ENCODE peak calls at places on chromosomes 13 and 19, in four cellular contexts. W is GM12878, H is H1, U is K562. O is an unnamed sample.

GRCh38 chr19:1064661-1065605 is 2.0 kb upstream of the ARHGAP45 start:
- DNase-seq in W (no peak), H (no peak), U (no peak), O (no peak)

GRCh38 chr19:572891-573825 is 762 bp downstream of the BSG start:
- DNase-seq in W (no peak), H (no peak), U (peak), O (no peak)

GRCh38 chr13:110431851-110432294 is 124.8 kb downstream of the COL4A2 start:
- DNase-seq in W (no peak), H (no peak), U (no peak), O (no peak)

GRCh38 chr19:45294291-45295029 is 28.2 kb downstream of the CKM start:
- DNase-seq in W (no peak), H (no peak), U (no peak), O (no peak)

GRCh38 chr19:3375221-3376088 is 9.1 kb downstream of the NFIC start:
- DNase-seq in W (no peak), H (no peak), U (peak), O (no peak)

GRCh38 chr13:108494991-108495661 is 134.3 kb upstream of the MYO16 start:
- DNase-seq in W (no peak), H (no peak), U (no peak), O (no peak)

GRCh38 chr13:89846890-89847585 is 1500.4 kb upstream of the MIR17HG start:
- DNase-seq in W (no peak), H (no peak), U (no peak), O (no peak)

GRCh38 chr13:112067871-112068305 is 939 bp downstream of the SOX1 start:
- DNase-seq in W (no peak), H (no peak), U (no peak), O (no peak)

GRCh38 chr13:98843482-98843877 is 91.0 kb upstream of the SLC15A1 start:
- DNase-seq in W (no peak), H (no peak), U (no peak), O (no peak)

GRCh38 chr19:58568731-58569130 is 4.4 kb downstream of the MZF1 start:
- DNase-seq in W (no peak), H (no peak), U (no peak), O (no peak)

GRCh38 chr13:83881917-83882625 is at the start of gene SLITRK1:
- DNase-seq in W (peak), H (peak), U (no peak), O (no peak)

GRCh38 chr19:53015730-53016129 is 2.0 kb downstream of the ERVV-1 start:
- DNase-seq in W (no peak), H (no peak), U (no peak), O (no peak)

GRCh38 chr13:51797664-51798488 is 6.1 kb downstream of the DHRS12 start:
- DNase-seq in W (no peak), H (no peak), U (no peak), O (peak)

GRCh38 chr13:109990296-109990695 is 203.9 kb upstream of the IRS2 start:
- DNase-seq in W (no peak), H (no peak), U (no peak), O (no peak)

GRCh38 chr13:39783051-39783450 is 127.6 kb downstream of the COG6 start:
- DNase-seq in W (no peak), H (no peak), U (no peak), O (no peak)

GRCh38 chr13:35485451-35485850 is 9.0 kb upstream of the MAB21L1 start:
- DNase-seq in W (no peak), H (no peak), U (no peak), O (no peak)

GRCh38 chr19:20315543-20315942 is 148.5 kb downstream of the ZNF486 start:
- DNase-seq in W (no peak), H (no peak), U (no peak), O (no peak)

GRCh38 chr13:59603646-59604045 is 560.1 kb downstream of the DIAPH3 start:
- DNase-seq in W (no peak), H (no peak), U (no peak), O (no peak)

GRCh38 chr13:45242070-45242469 is 41.2 kb upstream of the KCTD4 start:
- DNase-seq in W (no peak), H (no peak), U (no peak), O (no peak)

GRCh38 chr19:43450545-43450997 is 14.8 kb downstream of the LYPD3 start:
- DNase-seq in W (no peak), H (no peak), U (no peak), O (no peak)

GRCh38 chr13:95032114-95032513 is 269.1 kb downstream of the ABCC4 start:
- DNase-seq in W (no peak), H (no peak), U (no peak), O (no peak)

GRCh38 chr13:76307157-76307556 is 579.0 kb downstream of the KCTD12 start:
- DNase-seq in W (no peak), H (no peak), U (no peak), O (no peak)

GRCh38 chr13:83819611-83820010 is 62.7 kb downstream of the SLITRK1 start:
- DNase-seq in W (no peak), H (no peak), U (no peak), O (no peak)

GRCh38 chr19:3276341-3276799 is 51.9 kb downstream of the CELF5 start:
- DNase-seq in W (no peak), H (peak), U (peak), O (peak)

GRCh38 chr13:21234537-21234936 is 58.1 kb downstream of the MRPL57 start:
- DNase-seq in W (no peak), H (no peak), U (no peak), O (peak)

GRCh38 chr13:110156186-110157065 is 150.5 kb downstream of the COL4A1 start:
- DNase-seq in W (no peak), H (no peak), U (no peak), O (no peak)

GRCh38 chr13:69970521-69970920 is 137.1 kb upstream of the ATXN8OS start:
- DNase-seq in W (no peak), H (peak), U (no peak), O (no peak)

GRCh38 chr13:19959141-19959830 is 759 bp downstream of the ZMYM2 start:
- DNase-seq in W (no peak), H (no peak), U (peak), O (peak)

GRCh38 chr19:23481043-23481442 is 85.8 kb upstream of the ZNF91 start:
- DNase-seq in W (no peak), H (no peak), U (no peak), O (no peak)

GRCh38 chr19:46299004-46299509 is 2.2 kb downstream of the HIF3A start:
- DNase-seq in W (no peak), H (no peak), U (no peak), O (peak)

GRCh38 chr19:1591421-1592022 is 1.1 kb downstream of the MBD3 start:
- DNase-seq in W (no peak), H (no peak), U (peak), O (no peak)

GRCh38 chr13:26048745-26049144 is 3.1 kb downstream of the SHISA2 start:
- DNase-seq in W (no peak), H (no peak), U (no peak), O (no peak)

GRCh38 chr13:37617162-37617561 is 18.6 kb upstream of the POSTN start:
- DNase-seq in W (no peak), H (no peak), U (no peak), O (no peak)

GRCh38 chr13:50523307-50523706 is 320.2 kb downstream of the DLEU7 start:
- DNase-seq in W (no peak), H (no peak), U (no peak), O (no peak)

GRCh38 chr19:7942981-7943443 is 454 bp downstream of the TIMM44 start:
- DNase-seq in W (no peak), H (no peak), U (peak), O (peak)

GRCh38 chr19:11244846-11245589 is 5.6 kb downstream of the ANGPTL8 start:
- DNase-seq in W (no peak), H (no peak), U (no peak), O (no peak)
- TF ChIP-seq RAD21 in W (no peak), H (no peak), U (no peak), O (no peak)

DNA sequence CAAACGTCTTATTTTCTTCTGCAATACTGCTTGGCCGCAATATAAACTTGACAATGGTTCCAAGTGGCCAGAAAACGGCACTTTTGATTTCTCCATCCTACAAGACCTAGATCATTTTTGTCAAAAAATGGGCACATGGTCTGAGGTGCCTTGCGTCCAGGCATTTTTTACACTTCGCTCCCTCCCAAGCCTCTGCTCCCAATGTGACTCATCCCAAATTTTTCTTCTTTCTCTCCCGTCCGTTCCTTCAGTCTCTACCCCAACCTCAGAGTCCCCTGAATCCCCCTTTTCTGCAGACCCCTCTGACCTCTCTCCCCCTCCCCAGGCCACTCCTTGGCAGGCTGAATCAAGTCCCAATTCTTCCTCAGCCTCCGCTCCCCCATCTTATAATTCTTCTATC is 14.3 kb upstream of the OR10H1 start:
- DNase-seq in W (no peak), H (no peak), U (no peak), O (no peak)
- TF ChIP-seq HDAC6 in W (no peak), H (no peak), U (no peak), O (no peak)

DNA sequence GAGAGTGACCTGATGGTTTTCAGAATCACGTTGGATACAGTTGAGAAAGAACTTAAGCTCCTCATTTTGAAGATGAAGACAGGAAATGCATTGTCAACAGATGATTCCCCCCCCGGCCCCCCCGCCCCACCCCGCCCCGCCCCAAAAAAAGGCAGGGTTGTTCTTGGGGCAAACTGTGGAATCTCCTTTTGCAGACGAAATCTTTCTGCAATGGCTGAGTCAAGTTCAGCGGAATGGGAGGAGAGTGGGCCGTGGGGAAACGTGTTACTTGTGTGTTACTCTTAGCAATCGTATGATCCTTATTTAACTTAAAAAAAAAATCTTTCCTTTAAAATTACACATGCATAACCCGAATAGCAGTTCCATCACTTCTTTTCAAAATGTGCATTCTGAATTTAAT is 348.4 kb upstream of the ARGLU1 start:
- DNase-seq in W (no peak), H (no peak), U (no peak), O (no peak)
- TF ChIP-seq RAD21 in W (no peak), H (no peak), U (no peak), O (no peak)

GRCh38 chr13:23960566-23961156 is 63.4 kb upstream of the C1QTNF9B start:
- DNase-seq in W (no peak), H (no peak), U (no peak), O (peak)

GRCh38 chr13:23955064-23955463 is 57.8 kb upstream of the C1QTNF9B start:
- DNase-seq in W (no peak), H (no peak), U (no peak), O (no peak)

GRCh38 chr13:23956106-23956505 is 58.8 kb upstream of the C1QTNF9B start:
- DNase-seq in W (no peak), H (no peak), U (no peak), O (no peak)

GRCh38 chr13:23963184-23963931 is 66.1 kb upstream of the C1QTNF9B start:
- DNase-seq in W (no peak), H (no peak), U (no peak), O (no peak)

GRCh38 chr13:23959231-23959862 is 62.0 kb upstream of the C1QTNF9B start:
- DNase-seq in W (no peak), H (no peak), U (no peak), O (no peak)
- TF ChIP-seq HDAC6 in W (no peak), H (no peak), U (no peak), O (no peak)

GRCh38 chr19:16850133-16850532 is 20.9 kb downstream of the SIN3B start:
- DNase-seq in W (no peak), H (no peak), U (no peak), O (no peak)
- TF ChIP-seq RAD21 in W (no peak), H (no peak), U (no peak), O (no peak)

GRCh38 chr13:29817604-29818378 is 32.6 kb downstream of the UBL3 start:
- DNase-seq in W (peak), H (no peak), U (no peak), O (no peak)
- TF ChIP-seq HDAC6 in W (no peak), H (no peak), U (no peak), O (no peak)

O was measured in HepG2.